ENCODE peak calls at places on chromosomes 4 and X, in five cellular contexts. M is pancreas; X is activated T-cell treated with anti-CD3 and anti-CD28 coated beads, Interleukin-2, amount 50 U/mL, for 48 hours; T is NCI-H774; K is midbrain. J is an unnamed sample.

GRCh38 chrX:111008126-111008525 is 87.9 kb upstream of the PAK3 start:
- DNase-seq in M (no peak), T (no peak), X (no peak), K (no peak), J (no peak)

GRCh38 chr4:158783775-158784174 is 14.9 kb downstream of the FNIP2 start:
- DNase-seq in K (no peak), T (no peak), X (no peak), M (no peak), J (no peak)

GRCh38 chr4:37822220-37822619 is 4.3 kb upstream of the PGM2 start:
- DNase-seq in T (peak; percentile 48), K (no peak), M (peak; percentile 18), X (no peak), J (no peak)

GRCh38 chr4:176238157-176238608 is 30.8 kb downstream of the ASB5 start:
- DNase-seq in K (no peak), T (no peak), M (no peak), X (no peak), J (no peak)

GRCh38 chr4:58357947-58358346 is 1247.8 kb upstream of the IGFBP7 start:
- DNase-seq in M (no peak), X (no peak), K (no peak), T (no peak), J (no peak)

GRCh38 chr4:23889814-23890269 is at the start of gene PPARGC1A:
- DNase-seq in K (peak; percentile 44), T (peak; percentile 79), X (no peak), M (peak; percentile 45), J (no peak)

GRCh38 chrX:42976729-42977366 is 198.9 kb upstream of the PPP1R2C start:
- DNase-seq in T (no peak), M (peak; percentile 2), X (no peak), K (no peak), J (no peak)

GRCh38 chr4:2353222-2354107 is 65.0 kb downstream of the ZFYVE28 start:
- DNase-seq in M (no peak), X (no peak), T (no peak), K (no peak), J (no peak)

J was measured in HCT116.